ENCODE peak calls at places on chromosomes 1 and 21, in six cellular contexts. One of them, this sample, is unnamed.

GRCh38 chr21:16330340-16331319 is 600.8 kb downstream of the USP25 start:
- ATAC-seq in HepG2: peak
- ATAC-seq in GM12878: peak
- ATAC-seq in A549: peak
- ATAC-seq in K562: peak
- ATAC-seq in upper lobe of left lung: peak
- ATAC-seq in this sample: peak

GRCh38 chr1:3378411-3379208 is 75.9 kb upstream of the ARHGEF16 start:
- ATAC-seq in HepG2: no peak
- ATAC-seq in GM12878: no peak
- ATAC-seq in A549: peak
- ATAC-seq in K562: no peak
- ATAC-seq in upper lobe of left lung: no peak
- ATAC-seq in this sample: no peak

GRCh38 chr1:92936865-92937264 is 24.4 kb downstream of the DIPK1A start:
- ATAC-seq in HepG2: no peak
- ATAC-seq in GM12878: no peak
- ATAC-seq in A549: no peak
- ATAC-seq in K562: no peak
- ATAC-seq in upper lobe of left lung: no peak
- ATAC-seq in this sample: no peak

GRCh38 chr21:41615613-41616012 is 107.7 kb upstream of the TMPRSS2 start:
- ATAC-seq in HepG2: no peak
- ATAC-seq in GM12878: no peak
- ATAC-seq in A549: no peak
- ATAC-seq in K562: no peak
- ATAC-seq in upper lobe of left lung: peak
- ATAC-seq in this sample: no peak

GRCh38 chr1:150703427-150703826 is 6.5 kb upstream of the GOLPH3L start:
- ATAC-seq in HepG2: no peak
- ATAC-seq in GM12878: peak
- ATAC-seq in A549: no peak
- ATAC-seq in K562: no peak
- ATAC-seq in upper lobe of left lung: no peak
- ATAC-seq in this sample: no peak

GRCh38 chr1:150813028-150813707 is 5.1 kb upstream of the CTSK start:
- ATAC-seq in HepG2: peak
- ATAC-seq in GM12878: peak
- ATAC-seq in A549: peak
- ATAC-seq in K562: peak
- ATAC-seq in upper lobe of left lung: peak
- ATAC-seq in this sample: no peak

GRCh38 chr1:91548382-91549040 is 47.9 kb downstream of the CDC7 start:
- ATAC-seq in HepG2: no peak
- ATAC-seq in GM12878: no peak
- ATAC-seq in A549: no peak
- ATAC-seq in K562: no peak
- ATAC-seq in upper lobe of left lung: no peak
- ATAC-seq in this sample: no peak

GRCh38 chr1:40344597-40344996 is 27.5 kb upstream of the COL9A2 start:
- ATAC-seq in HepG2: peak
- ATAC-seq in GM12878: peak
- ATAC-seq in A549: peak
- ATAC-seq in K562: peak
- ATAC-seq in upper lobe of left lung: peak
- ATAC-seq in this sample: peak

GRCh38 chr21:41832230-41833137 is 46.7 kb downstream of the PRDM15 start:
- ATAC-seq in HepG2: no peak
- ATAC-seq in GM12878: no peak
- ATAC-seq in A549: no peak
- ATAC-seq in K562: no peak
- ATAC-seq in upper lobe of left lung: no peak
- ATAC-seq in this sample: no peak

GRCh38 chr1:111270781-111271463 is 19.7 kb upstream of the CHIA start:
- ATAC-seq in HepG2: peak
- ATAC-seq in GM12878: no peak
- ATAC-seq in A549: no peak
- ATAC-seq in K562: peak
- ATAC-seq in upper lobe of left lung: peak
- ATAC-seq in this sample: no peak

GRCh38 chr1:9549955-9550546 is 10.8 kb downstream of the SLC25A33 start:
- ATAC-seq in HepG2: peak
- ATAC-seq in GM12878: no peak
- ATAC-seq in A549: no peak
- ATAC-seq in K562: no peak
- ATAC-seq in upper lobe of left lung: no peak
- ATAC-seq in this sample: no peak

GRCh38 chr1:194069168-194069830 is 882.9 kb upstream of the B3GALT2 start:
- ATAC-seq in HepG2: no peak
- ATAC-seq in GM12878: no peak
- ATAC-seq in A549: no peak
- ATAC-seq in K562: no peak
- ATAC-seq in upper lobe of left lung: no peak
- ATAC-seq in this sample: no peak

GRCh38 chr1:2637472-2637871 is 4.7 kb upstream of the MMEL1 start:
- ATAC-seq in HepG2: no peak
- ATAC-seq in GM12878: no peak
- ATAC-seq in A549: no peak
- ATAC-seq in K562: no peak
- ATAC-seq in upper lobe of left lung: no peak
- ATAC-seq in this sample: no peak

GRCh38 chr1:54335396-54336056 is 70.7 kb downstream of the SSBP3 start:
- ATAC-seq in HepG2: peak
- ATAC-seq in GM12878: no peak
- ATAC-seq in A549: no peak
- ATAC-seq in K562: no peak
- ATAC-seq in upper lobe of left lung: peak
- ATAC-seq in this sample: peak

GRCh38 chr1:172427191-172427590 is 6.7 kb downstream of the C1orf105 start:
- ATAC-seq in HepG2: no peak
- ATAC-seq in GM12878: peak
- ATAC-seq in A549: no peak
- ATAC-seq in K562: no peak
- ATAC-seq in upper lobe of left lung: no peak
- ATAC-seq in this sample: no peak

GRCh38 chr1:230561570-230561969 is 80.7 kb upstream of the COG2 start:
- ATAC-seq in HepG2: no peak
- ATAC-seq in GM12878: no peak
- ATAC-seq in A549: no peak
- ATAC-seq in K562: no peak
- ATAC-seq in upper lobe of left lung: no peak
- ATAC-seq in this sample: no peak

GRCh38 chr1:12478612-12478985 is 139.4 kb downstream of the DHRS3 start:
- ATAC-seq in HepG2: no peak
- ATAC-seq in GM12878: no peak
- ATAC-seq in A549: no peak
- ATAC-seq in K562: peak
- ATAC-seq in upper lobe of left lung: no peak
- ATAC-seq in this sample: peak

GRCh38 chr1:21689531-21690165 is 20.5 kb upstream of the RAP1GAP start:
- ATAC-seq in HepG2: no peak
- ATAC-seq in GM12878: no peak
- ATAC-seq in A549: no peak
- ATAC-seq in K562: no peak
- ATAC-seq in upper lobe of left lung: no peak
- ATAC-seq in this sample: no peak

GRCh38 chr1:29271724-29272123 is 35.4 kb downstream of the PTPRU start:
- ATAC-seq in HepG2: peak
- ATAC-seq in GM12878: no peak
- ATAC-seq in A549: peak
- ATAC-seq in K562: peak
- ATAC-seq in upper lobe of left lung: peak
- ATAC-seq in this sample: peak

GRCh38 chr1:24764848-24765247 is 19.6 kb downstream of the CLIC4 start:
- ATAC-seq in HepG2: no peak
- ATAC-seq in GM12878: no peak
- ATAC-seq in A549: no peak
- ATAC-seq in K562: no peak
- ATAC-seq in upper lobe of left lung: no peak
- ATAC-seq in this sample: no peak

GRCh38 chr1:216422821-216423529 is at the start of gene USH2A:
- ATAC-seq in HepG2: no peak
- ATAC-seq in GM12878: no peak
- ATAC-seq in A549: no peak
- ATAC-seq in K562: no peak
- ATAC-seq in upper lobe of left lung: no peak
- ATAC-seq in this sample: no peak

GRCh38 chr1:226609836-226610455 is 61.4 kb downstream of the STUM start:
- ATAC-seq in HepG2: no peak
- ATAC-seq in GM12878: no peak
- ATAC-seq in A549: no peak
- ATAC-seq in K562: no peak
- ATAC-seq in upper lobe of left lung: no peak
- ATAC-seq in this sample: no peak

GRCh38 chr1:241608379-241609033 is 31.7 kb downstream of the CHML start:
- ATAC-seq in HepG2: no peak
- ATAC-seq in GM12878: peak
- ATAC-seq in A549: peak
- ATAC-seq in K562: no peak
- ATAC-seq in upper lobe of left lung: no peak
- ATAC-seq in this sample: no peak

GRCh38 chr1:26912147-26912490 is 1.7 kb downstream of the NR0B2 start:
- ATAC-seq in HepG2: no peak
- ATAC-seq in GM12878: no peak
- ATAC-seq in A549: no peak
- ATAC-seq in K562: no peak
- ATAC-seq in upper lobe of left lung: no peak
- ATAC-seq in this sample: no peak

GRCh38 chr21:44630440-44630839 is 3.5 kb downstream of the KRTAP10-9 start:
- ATAC-seq in HepG2: no peak
- ATAC-seq in GM12878: no peak
- ATAC-seq in A549: no peak
- ATAC-seq in K562: no peak
- ATAC-seq in upper lobe of left lung: no peak
- ATAC-seq in this sample: no peak

GRCh38 chr1:232970508-232970907 is 20.1 kb downstream of the NTPCR start:
- ATAC-seq in HepG2: no peak
- ATAC-seq in GM12878: no peak
- ATAC-seq in A549: no peak
- ATAC-seq in K562: no peak
- ATAC-seq in upper lobe of left lung: no peak
- ATAC-seq in this sample: no peak

GRCh38 chr1:232968396-232968795 is 18.0 kb downstream of the NTPCR start:
- ATAC-seq in HepG2: no peak
- ATAC-seq in GM12878: no peak
- ATAC-seq in A549: no peak
- ATAC-seq in K562: no peak
- ATAC-seq in upper lobe of left lung: no peak
- ATAC-seq in this sample: no peak

GRCh38 chr1:232966663-232967062 is 16.3 kb downstream of the NTPCR start:
- ATAC-seq in HepG2: no peak
- ATAC-seq in GM12878: no peak
- ATAC-seq in A549: no peak
- ATAC-seq in K562: peak
- ATAC-seq in upper lobe of left lung: peak
- ATAC-seq in this sample: no peak

GRCh38 chr1:232968965-232969364 is 18.6 kb downstream of the NTPCR start:
- ATAC-seq in HepG2: no peak
- ATAC-seq in GM12878: peak
- ATAC-seq in A549: no peak
- ATAC-seq in K562: no peak
- ATAC-seq in upper lobe of left lung: peak
- ATAC-seq in this sample: peak

GRCh38 chr1:232969791-232970190 is 19.4 kb downstream of the NTPCR start:
- ATAC-seq in HepG2: no peak
- ATAC-seq in GM12878: no peak
- ATAC-seq in A549: no peak
- ATAC-seq in K562: no peak
- ATAC-seq in upper lobe of left lung: no peak
- ATAC-seq in this sample: no peak
- H3K27ac ChIP-seq in HepG2: no peak
- H3K27ac ChIP-seq in GM12878: no peak
- H3K27ac ChIP-seq in A549: no peak
- H3K27ac ChIP-seq in K562: no peak
- H3K27ac ChIP-seq in upper lobe of left lung: no peak
- H3K27ac ChIP-seq in this sample: no peak

GRCh38 chr1:155688318-155689121 is at the start of the genes DAP3 and YY1AP1:
- ATAC-seq in HepG2: peak
- ATAC-seq in GM12878: peak
- ATAC-seq in A549: peak
- ATAC-seq in K562: peak
- ATAC-seq in upper lobe of left lung: peak
- ATAC-seq in this sample: peak
- TF ChIP-seq EP300 in HepG2: no peak
- TF ChIP-seq EP300 in GM12878: no peak
- TF ChIP-seq EP300 in A549: no peak
- TF ChIP-seq EP300 in K562: no peak
- TF ChIP-seq EP300 in upper lobe of left lung: no peak
- TF ChIP-seq EP300 in this sample: no peak

GRCh38 chr1:109389638-109390341 is 7.9 kb downstream of the SORT1 start:
- ATAC-seq in HepG2: no peak
- ATAC-seq in GM12878: no peak
- ATAC-seq in A549: no peak
- ATAC-seq in K562: peak
- ATAC-seq in upper lobe of left lung: peak
- ATAC-seq in this sample: no peak

GRCh38 chr1:109392037-109392787 is 5.5 kb downstream of the SORT1 start:
- ATAC-seq in HepG2: peak
- ATAC-seq in GM12878: peak
- ATAC-seq in A549: no peak
- ATAC-seq in K562: peak
- ATAC-seq in upper lobe of left lung: peak
- ATAC-seq in this sample: no peak

GRCh38 chr1:109391161-109391556 is 6.6 kb downstream of the SORT1 start:
- ATAC-seq in HepG2: no peak
- ATAC-seq in GM12878: no peak
- ATAC-seq in A549: no peak
- ATAC-seq in K562: no peak
- ATAC-seq in upper lobe of left lung: no peak
- ATAC-seq in this sample: no peak

GRCh38 chr1:109392788-109393580 is 4.7 kb downstream of the SORT1 start:
- ATAC-seq in HepG2: peak
- ATAC-seq in GM12878: peak
- ATAC-seq in A549: peak
- ATAC-seq in K562: peak
- ATAC-seq in upper lobe of left lung: peak
- ATAC-seq in this sample: peak

DNA sequence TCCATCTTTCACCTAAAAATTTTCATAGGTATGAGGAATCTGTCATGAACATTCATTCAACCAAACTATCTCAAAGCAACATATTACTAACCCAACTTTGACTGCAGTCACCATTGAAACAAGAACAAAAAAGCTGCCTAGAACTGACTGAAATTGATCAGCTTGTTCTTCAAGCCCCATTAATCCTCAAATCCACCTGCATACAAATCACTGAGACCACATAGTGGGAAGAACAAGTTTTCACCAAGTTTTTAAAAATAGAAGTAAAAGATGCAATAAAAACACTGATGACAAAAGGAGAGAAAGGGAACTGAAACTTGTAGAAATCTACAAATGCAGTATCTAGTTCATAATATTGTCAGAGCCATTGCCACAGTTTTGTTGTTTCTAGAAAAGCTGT is 6.1 kb downstream of the SORT1 start:
- ATAC-seq in HepG2: no peak
- ATAC-seq in GM12878: peak
- ATAC-seq in A549: no peak
- ATAC-seq in K562: no peak
- ATAC-seq in upper lobe of left lung: no peak
- ATAC-seq in this sample: no peak
- H3K4me3 ChIP-seq in HepG2: peak
- H3K4me3 ChIP-seq in GM12878: peak
- H3K4me3 ChIP-seq in A549: no peak
- H3K4me3 ChIP-seq in K562: peak
- H3K4me3 ChIP-seq in upper lobe of left lung: no peak
- H3K4me3 ChIP-seq in this sample: peak

GRCh38 chr1:184621262-184621661 is 133.4 kb downstream of the EDEM3 start:
- ATAC-seq in HepG2: no peak
- ATAC-seq in GM12878: no peak
- ATAC-seq in A549: no peak
- ATAC-seq in K562: no peak
- ATAC-seq in upper lobe of left lung: peak
- ATAC-seq in this sample: peak
- H3K27ac ChIP-seq in HepG2: no peak
- H3K27ac ChIP-seq in GM12878: no peak
- H3K27ac ChIP-seq in A549: peak
- H3K27ac ChIP-seq in K562: no peak
- H3K27ac ChIP-seq in upper lobe of left lung: peak
- H3K27ac ChIP-seq in this sample: peak